ENCODE peak calls at places on chromosomes 13 and 19, in five cellular contexts. R is heart left ventricle, K is prostate gland, F is brain microvascular endothelial cell, C is ascending aorta. Q is an unnamed sample.

GRCh38 chr13:73702419-73703071 is 431.7 kb downstream of the KLF12 start:
- DNase-seq in C (no peak), F (no peak), K (no peak), R (no peak), Q (no peak)

GRCh38 chr19:13127811-13128575 is 9.9 kb downstream of the NACC1 start:
- DNase-seq in R (no peak), C (no peak), K (no peak), F (no peak), Q (no peak)

GRCh38 chr13:74487091-74487722 is 353.0 kb upstream of the KLF12 start:
- DNase-seq in R (no peak), F (no peak), C (no peak), K (no peak), Q (no peak)

GRCh38 chr13:23899555-23899954 is 2.3 kb upstream of the C1QTNF9B start:
- DNase-seq in C (no peak), F (peak; percentile 64), R (no peak), K (no peak), Q (peak; percentile 37)

GRCh38 chr13:77714119-77714755 is 16.8 kb downstream of the SLAIN1 start:
- DNase-seq in R (no peak), K (no peak), C (no peak), F (no peak), Q (no peak)

GRCh38 chr19:19399733-19400438 is 5.6 kb upstream of the GATAD2A start:
- DNase-seq in F (peak; percentile 17), R (no peak), K (no peak), C (no peak), Q (no peak)

GRCh38 chr19:40603071-40603718 is 2.0 kb downstream of the LTBP4 start:
- DNase-seq in R (no peak), F (no peak), C (no peak), K (no peak), Q (no peak)

GRCh38 chr13:103884139-103884723 is 818.0 kb upstream of the SLC10A2 start:
- DNase-seq in R (no peak), F (no peak), K (no peak), C (no peak), Q (no peak)

GRCh38 chr13:66972659-66973058 is 257.5 kb downstream of the PCDH9 start:
- DNase-seq in K (no peak), C (no peak), R (no peak), F (no peak), Q (no peak)

GRCh38 chr13:60645552-60646138 is 248.6 kb downstream of the TDRD3 start:
- DNase-seq in R (no peak), K (no peak), F (no peak), C (no peak), Q (no peak)

GRCh38 chr13:29954082-29955043 is 103.9 kb upstream of the UBL3 start:
- DNase-seq in K (no peak), R (no peak), C (no peak), F (no peak), Q (no peak)

GRCh38 chr19:11338569-11339253 is 746 bp downstream of the RAB3D start:
- DNase-seq in K (peak; percentile 48), R (no peak), C (no peak), F (no peak), Q (peak; percentile 37)

GRCh38 chr13:43245374-43245964 is 222.1 kb downstream of the DNAJC15 start:
- DNase-seq in F (peak; percentile 67), C (no peak), K (no peak), R (no peak), Q (no peak)

GRCh38 chr19:4557186-4557970 is 2.1 kb downstream of the SEMA6B start:
- DNase-seq in K (no peak), C (no peak), F (no peak), R (no peak), Q (no peak)

GRCh38 chr19:33395561-33396550 is 22.3 kb downstream of the CEBPG start:
- DNase-seq in C (no peak), K (peak; percentile 39), F (no peak), R (no peak), Q (peak; percentile 75)

GRCh38 chr19:3750211-3750610 is 11.3 kb downstream of the APBA3 start:
- DNase-seq in F (no peak), C (no peak), R (no peak), K (no peak), Q (no peak)

GRCh38 chr19:40190891-40191835 is at the start of gene MAP3K10:
- DNase-seq in K (peak; percentile 51), F (peak; percentile 63), R (peak; percentile 81), C (peak; percentile 86), Q (peak; percentile 68)

GRCh38 chr19:13207237-13208130 is 57.3 kb downstream of the IER2 start:
- DNase-seq in C (no peak), R (peak; percentile 54), K (no peak), F (no peak), Q (peak; percentile 41)

GRCh38 chr19:30253581-30253996 is 118.6 kb upstream of the ZNF536 start:
- DNase-seq in F (no peak), R (no peak), C (no peak), K (no peak), Q (no peak)

GRCh38 chr19:30249911-30250310 is 122.3 kb upstream of the ZNF536 start:
- DNase-seq in R (no peak), C (no peak), K (no peak), F (no peak), Q (no peak)

GRCh38 chr19:30254789-30255188 is 117.4 kb upstream of the ZNF536 start:
- DNase-seq in C (no peak), F (no peak), K (no peak), R (no peak), Q (no peak)

GRCh38 chr19:30254214-30254613 is 118.0 kb upstream of the ZNF536 start:
- DNase-seq in K (no peak), R (no peak), F (no peak), C (no peak), Q (no peak)

DNA sequence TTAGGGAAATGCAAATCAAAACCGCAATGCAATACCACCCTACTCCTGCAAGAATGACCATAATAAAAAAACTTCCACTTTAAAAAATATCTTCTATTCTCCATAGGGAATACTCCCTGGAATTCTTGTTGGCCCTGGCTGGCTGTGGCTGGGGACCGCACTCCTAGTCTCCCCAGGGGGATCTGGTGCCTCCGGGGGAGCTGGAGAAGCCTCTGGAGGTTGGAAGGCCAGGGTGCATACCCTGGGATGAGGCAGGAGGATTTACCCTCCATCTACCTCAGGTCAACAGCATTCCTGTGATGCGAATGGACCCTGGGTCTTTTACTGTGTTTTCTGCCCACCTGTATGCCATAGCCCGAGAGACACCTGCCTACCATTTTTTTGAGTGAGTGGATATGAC is 120.0 kb upstream of the ZNF536 start:
- DNase-seq in F (no peak), K (no peak), C (no peak), R (no peak), Q (no peak)
- H3K27me3 ChIP-seq in F (no peaks in the 10 kb centered on the region), K (peaks cover 4% of the 10 kb centered on the region), C (no peaks in the 10 kb centered on the region), R (peaks cover 5% of the 10 kb centered on the region), Q (peaks cover 16% of the 10 kb centered on the region)

GRCh38 chr19:56619131-56619530 is 23.8 kb upstream of the SMIM17 start:
- DNase-seq in C (no peak), K (no peak), F (no peak), R (no peak), Q (no peak)
- H3K27me3 ChIP-seq in C (no peaks in the 10 kb centered on the region), K (no peaks in the 10 kb centered on the region), F (no peaks in the 10 kb centered on the region), R (no peaks in the 10 kb centered on the region), Q (no peaks in the 10 kb centered on the region)

GRCh38 chr13:99013951-99014350 is 36.1 kb upstream of the DOCK9 start:
- DNase-seq in R (no peak), F (no peak), C (no peak), K (peak; percentile 30), Q (no peak)

GRCh38 chr13:99009987-99010551 is 32.2 kb upstream of the DOCK9 start:
- DNase-seq in C (no peak), K (no peak), R (no peak), F (no peak), Q (no peak)

GRCh38 chr13:99015606-99016520 is 38.0 kb upstream of the DOCK9 start:
- DNase-seq in K (no peak), C (no peak), R (no peak), F (no peak), Q (no peak)

GRCh38 chr13:99014391-99014988 is 36.6 kb upstream of the DOCK9 start:
- DNase-seq in F (no peak), C (no peak), R (no peak), K (no peak), Q (no peak)

GRCh38 chr13:99012539-99012938 is 34.7 kb upstream of the DOCK9 start:
- DNase-seq in C (no peak), K (no peak), F (no peak), R (no peak), Q (no peak)
- H3K27me3 ChIP-seq in C (no peaks in the 10 kb centered on the region), K (no peaks in the 10 kb centered on the region), F (no peaks in the 10 kb centered on the region), R (no peaks in the 10 kb centered on the region), Q (no peaks in the 10 kb centered on the region)

GRCh38 chr19:38908854-38909253 is 3.1 kb downstream of the CCER2 start:
- DNase-seq in C (no peak), R (no peak), F (no peak), K (no peak), Q (no peak)
- H3K27me3 ChIP-seq in C (no peaks in the 10 kb centered on the region), R (no peaks in the 10 kb centered on the region), F (peaks cover 2% of the 10 kb centered on the region), K (peaks cover 12% of the 10 kb centered on the region), Q (no peaks in the 10 kb centered on the region)

DNA sequence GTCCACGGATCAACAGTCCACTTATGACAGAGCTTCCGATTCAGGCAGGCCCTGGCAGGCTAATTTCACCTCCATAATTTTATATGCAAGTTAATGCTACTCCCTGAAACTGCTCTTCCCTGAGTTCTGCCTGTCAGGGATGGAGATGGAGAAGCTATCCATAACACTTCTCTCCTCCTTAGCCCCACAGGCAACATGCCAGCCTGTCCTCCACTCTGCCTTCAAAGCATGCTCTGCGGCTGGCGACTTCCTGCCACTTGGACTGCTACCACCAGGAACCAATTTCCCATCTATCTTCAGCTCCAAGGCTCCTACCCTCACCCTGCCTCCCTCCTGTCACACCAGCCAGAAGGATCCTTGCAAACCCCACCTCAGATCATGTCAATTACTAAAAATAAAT is 35.4 kb downstream of the GSX1 start:
- DNase-seq in R (no peak), C (no peak), K (no peak), F (no peak), Q (no peak)
- H3K27me3 ChIP-seq in R (peaks cover 51% of the 10 kb centered on the region), C (no peaks in the 10 kb centered on the region), K (peaks cover 7% of the 10 kb centered on the region), F (peaks cover 23% of the 10 kb centered on the region), Q (peaks cover 30% of the 10 kb centered on the region)